ENCODE peak calls at places on chromosome 19, in seven cellular contexts. P is non-pigmented ciliary epithelial cell; L is stimulated activated CD4-positive, alpha-beta T cell treated with anti-CD3 and anti-CD28 coated beads, TNF-alpha, amount 100 ng/mL, for 24 hours; N is AG09319; B is fibroblast of pulmonary artery; H is dermis microvascular lymphatic vessel endothelial cell; X is fibroblast of gingiva. V is an unnamed sample.

GRCh38 chr19:7625763-7626372 is 3.5 kb downstream of the XAB2 start:
- DNase-seq in H (no peak), P (no peak), X (no peak), L (no peak), B (no peak), N (no peak), V (no peak)

GRCh38 chr19:10111405-10111811 is at the start of gene P2RY11:
- DNase-seq in B (no peak), P (no peak), N (no peak), H (no peak), L (no peak), X (no peak), V (no peak)

GRCh38 chr19:11191934-11192333 is 5.4 kb downstream of the KANK2 start:
- DNase-seq in P (no peak), L (no peak), H (no peak), X (no peak), B (no peak), N (no peak), V (no peak)

GRCh38 chr19:49499030-49499670 is 2.9 kb downstream of the RPS11 start:
- DNase-seq in L (no peak), P (no peak), H (no peak), X (no peak), N (no peak), B (no peak), V (no peak)

GRCh38 chr19:29616541-29616940 is 10.5 kb downstream of the POP4 start:
- DNase-seq in N (no peak), L (no peak), X (no peak), P (no peak), B (no peak), H (no peak), V (no peak)

GRCh38 chr19:11237321-11237720 is 2.1 kb upstream of the ANGPTL8 start:
- DNase-seq in L (no peak), H (no peak), P (no peak), B (no peak), X (no peak), N (no peak), V (no peak)

GRCh38 chr19:12838893-12839656 is 760 bp downstream of the MAST1 start:
- DNase-seq in X (no peak), H (no peak), P (no peak), N (no peak), L (no peak), B (no peak), V (no peak)

GRCh38 chr19:32916969-32917611 is 47.5 kb upstream of the SLC7A9 start:
- DNase-seq in P (no peak), X (no peak), N (no peak), B (peak), L (no peak), H (peak), V (no peak)

GRCh38 chr19:12628040-12629022 is 17.6 kb downstream of the ZNF791 start:
- DNase-seq in P (no peak), H (peak), L (no peak), B (peak), N (no peak), X (peak), V (no peak)

GRCh38 chr19:18969953-18970659 is 29.1 kb upstream of the HOMER3 start:
- DNase-seq in N (no peak), L (no peak), X (peak), B (no peak), P (no peak), H (no peak), V (no peak)

GRCh38 chr19:47444388-47444821 is 25.1 kb upstream of the MEIS3 start:
- DNase-seq in X (no peak), P (no peak), B (no peak), L (no peak), H (peak), N (no peak), V (no peak)

GRCh38 chr19:57359300-57359699 is 4.1 kb upstream of the TRAPPC2B start:
- DNase-seq in X (no peak), L (no peak), N (no peak), P (no peak), B (no peak), H (no peak), V (no peak)

GRCh38 chr19:18785179-18786124 is 5.7 kb downstream of the COMP start:
- DNase-seq in H (peak), N (no peak), B (peak), X (peak), L (peak), P (no peak), V (no peak)

GRCh38 chr19:10551698-10552301 is 8.1 kb downstream of the ATG4D start:
- DNase-seq in P (no peak), X (no peak), H (no peak), N (no peak), B (peak), L (no peak), V (no peak)

GRCh38 chr19:46495789-46496099 is at the start of gene PNMA8B:
- DNase-seq in N (no peak), B (peak), L (no peak), P (no peak), X (peak), H (peak), V (no peak)